ENCODE peak calls at places on chromosome 3, in five cellular contexts. K is GM12865, E is HS-5, F is NCI-H1092, Y is left cardiac atrium. C is an unnamed sample.

GRCh38 chr3:117619805-117620204 is 910.2 kb downstream of the TUSC7 start:
- DNase-seq in F (no peak), E (no peak), Y (no peak), K (no peak), C (no peak)

GRCh38 chr3:65831733-65832425 is 206.8 kb downstream of the MAGI1 start:
- DNase-seq in F (no peak), E (peak), K (peak), Y (no peak), C (no peak)

GRCh38 chr3:64343692-64344440 is 118.6 kb upstream of the PRICKLE2 start:
- DNase-seq in E (no peak), Y (no peak), K (no peak), F (no peak), C (no peak)

GRCh38 chr3:61141697-61142096 is 109.6 kb downstream of the FHIT start:
- DNase-seq in K (no peak), Y (no peak), F (no peak), E (no peak), C (no peak)

GRCh38 chr3:49016414-49017228 is 1.8 kb downstream of the DALRD3 start:
- DNase-seq in F (no peak), E (no peak), Y (no peak), K (no peak), C (no peak)

GRCh38 chr3:110362756-110363155 is 708.9 kb upstream of the NECTIN3 start:
- DNase-seq in E (no peak), K (no peak), F (no peak), Y (no peak), C (no peak)

GRCh38 chr3:190543656-190544055 is 29.8 kb downstream of the IL1RAP start:
- DNase-seq in F (no peak), Y (no peak), E (no peak), K (no peak), C (no peak)

GRCh38 chr3:142263126-142263525 is 37.7 kb upstream of the GK5 start:
- DNase-seq in K (no peak), F (no peak), E (no peak), Y (no peak), C (no peak)

GRCh38 chr3:109597438-109597837 is 260.1 kb upstream of the DPPA4 start:
- DNase-seq in K (no peak), E (no peak), F (no peak), Y (no peak), C (no peak)

GRCh38 chr3:99933971-99934750 is 116.5 kb downstream of the CMSS1 start:
- DNase-seq in Y (no peak), E (no peak), F (no peak), K (no peak), C (no peak)

GRCh38 chr3:150885535-150885934 is 19.7 kb downstream of the MINDY4B start:
- DNase-seq in Y (no peak), E (no peak), K (no peak), F (no peak), C (no peak)

GRCh38 chr3:186997061-186998054 is 67.0 kb downstream of the ST6GAL1 start:
- DNase-seq in F (no peak), E (no peak), Y (no peak), K (peak), C (no peak)

GRCh38 chr3:51397389-51397788 is 6.3 kb downstream of the RBM15B start:
- DNase-seq in E (no peak), Y (no peak), K (no peak), F (no peak), C (no peak)

GRCh38 chr3:170361711-170362110 is 4.2 kb downstream of the SKIL start:
- DNase-seq in F (no peak), E (no peak), Y (no peak), K (no peak), C (no peak)

GRCh38 chr3:157336252-157337009 is 100.2 kb upstream of the PTX3 start:
- DNase-seq in K (no peak), E (no peak), F (no peak), Y (no peak), C (no peak)

GRCh38 chr3:193822492-193823220 is 229.6 kb downstream of the OPA1 start:
- DNase-seq in Y (no peak), K (no peak), E (no peak), F (no peak), C (no peak)

GRCh38 chr3:168895419-168895818 is 768.1 kb downstream of the MECOM start:
- DNase-seq in K (no peak), F (no peak), Y (no peak), E (no peak), C (no peak)

GRCh38 chr3:52789746-52790040 is 4.9 kb upstream of the ITIH3 start:
- DNase-seq in E (no peak), F (no peak), Y (no peak), K (no peak), C (no peak)

GRCh38 chr3:149751551-149751950 is 738 bp downstream of the COMMD2 start:
- DNase-seq in Y (no peak), E (no peak), F (no peak), K (peak), C (peak)

GRCh38 chr3:55159016-55159415 is 231.2 kb upstream of the LRTM1 start:
- DNase-seq in K (no peak), Y (no peak), E (no peak), F (no peak), C (no peak)